ENCODE peak calls at places on chromosomes 11 and 22, in five cellular contexts. S, T, O, F and K are unnamed samples. For H3K4me1, the result is how much of the 10 kb centered on the place peaks cover.

GRCh38 chr22:37016134-37016910 is 2.9 kb downstream of the TST start:
- DNase-seq in S (no peak), T (no peak), O (no peak), F (no peak), K (no peak)

GRCh38 chr11:94025695-94026394 is 4.7 kb downstream of the HEPHL1 start:
- DNase-seq in S (no peak), T (no peak), O (no peak), F (no peak), K (no peak)

GRCh38 chr11:4093519-4094347 is 866 bp upstream of the RRM1 start:
- DNase-seq in S (no peak), T (no peak), O (no peak), F (no peak), K (no peak)

GRCh38 chr22:20062766-20063083 is 17.3 kb upstream of the DGCR8 start:
- DNase-seq in S (no peak), T (no peak), O (no peak), F (no peak), K (no peak)

GRCh38 chr11:95767498-95767897 is 22.1 kb downstream of the FAM76B start:
- DNase-seq in S (no peak), T (no peak), O (no peak), F (no peak), K (no peak)

GRCh38 chr11:110948112-110948511 is 235.9 kb upstream of the ARHGAP20 start:
- DNase-seq in S (no peak), T (no peak), O (peak), F (no peak), K (no peak)

GRCh38 chr11:109037856-109038780 is 373.2 kb downstream of the DDX10 start:
- DNase-seq in S (no peak), T (no peak), O (peak), F (peak), K (no peak)

GRCh38 chr11:12577746-12578644 is 96.2 kb upstream of the TEAD1 start:
- DNase-seq in S (no peak), T (no peak), O (no peak), F (no peak), K (no peak)

GRCh38 chr22:17910561-17911311 is 113.6 kb downstream of the MICAL3 start:
- DNase-seq in S (peak), T (peak), O (peak), F (peak), K (no peak)

GRCh38 chr22:41948142-41948541 is 1.2 kb upstream of the CENPM start:
- DNase-seq in S (no peak), T (no peak), O (no peak), F (no peak), K (no peak)

GRCh38 chr11:95228081-95228859 is 2.7 kb downstream of the SESN3 start:
- DNase-seq in S (no peak), T (no peak), O (no peak), F (no peak), K (no peak)

GRCh38 chr11:117144477-117145392 is 648 bp downstream of the PAFAH1B2 start:
- DNase-seq in S (peak), T (peak), O (peak), F (peak), K (peak)

GRCh38 chr11:23725752-23726151 is 771.1 kb upstream of the LUZP2 start:
- DNase-seq in S (no peak), T (no peak), O (no peak), F (no peak), K (no peak)

GRCh38 chr11:2892215-2893020 is 6.8 kb upstream of the CDKN1C start:
- DNase-seq in S (no peak), T (no peak), O (no peak), F (peak), K (peak)

GRCh38 chr11:3159296-3160190 is 5.6 kb downstream of the OSBPL5 start:
- DNase-seq in S (peak), T (peak), O (peak), F (no peak), K (no peak)

GRCh38 chr11:11620966-11621880 is 582 bp downstream of the GALNT18 start:
- DNase-seq in S (peak), T (peak), O (peak), F (peak), K (peak)

GRCh38 chr11:31875861-31876625 is 64.9 kb upstream of the PAX6 start:
- DNase-seq in S (no peak), T (no peak), O (no peak), F (no peak), K (no peak)

GRCh38 chr11:18754308-18754707 is 28.3 kb upstream of the IGSF22 start:
- DNase-seq in S (no peak), T (no peak), O (no peak), F (no peak), K (no peak)

GRCh38 chr11:112962854-112963367 is 1.7 kb downstream of the NCAM1 start:
- DNase-seq in S (peak), T (peak), O (peak), F (peak), K (peak)

GRCh38 chr11:74701351-74701750 is 29.9 kb downstream of the CHRDL2 start:
- DNase-seq in S (no peak), T (no peak), O (no peak), F (peak), K (no peak)

GRCh38 chr22:19878461-19879247 is 24.0 kb upstream of the GNB1L start:
- DNase-seq in S (peak), T (peak), O (peak), F (no peak), K (peak)

GRCh38 chr11:134559617-134559992 is 147.6 kb upstream of the B3GAT1 start:
- DNase-seq in S (no peak), T (peak), O (no peak), F (no peak), K (peak)

GRCh38 chr11:57324154-57324885 is 432 bp downstream of the TNKS1BP1 start:
- DNase-seq in S (peak), T (peak), O (no peak), F (peak), K (no peak)

GRCh38 chr11:34188181-34188580 is 82.8 kb downstream of the NAT10 start:
- DNase-seq in S (no peak), T (no peak), O (no peak), F (no peak), K (no peak)

GRCh38 chr11:22703040-22703439 is 36.6 kb downstream of the GAS2 start:
- DNase-seq in S (no peak), T (no peak), O (no peak), F (peak), K (no peak)

GRCh38 chr11:17986007-17986710 is 26.7 kb downstream of the SERGEF start:
- DNase-seq in S (peak), T (no peak), O (peak), F (no peak), K (no peak)

GRCh38 chr22:29840498-29840897 is 2.4 kb upstream of the ASCC2 start:
- DNase-seq in S (no peak), T (no peak), O (no peak), F (no peak), K (no peak)

GRCh38 chr11:94544832-94545640 is 1.3 kb downstream of the FUT4 start:
- DNase-seq in S (peak), T (no peak), O (peak), F (no peak), K (peak)

GRCh38 chr11:35138606-35138948 is 394 bp upstream of the CD44 start:
- DNase-seq in S (no peak), T (no peak), O (no peak), F (no peak), K (no peak)

GRCh38 chr22:33832558-33833151 is 87.6 kb downstream of the LARGE1 start:
- DNase-seq in S (peak), T (peak), O (no peak), F (no peak), K (peak)

GRCh38 chr22:45240137-45240809 is 421 bp downstream of the KIAA0930 start:
- DNase-seq in S (peak), T (no peak), O (no peak), F (peak), K (peak)

GRCh38 chr11:132549571-132549970 is 982.7 kb downstream of the OPCML start:
- DNase-seq in S (no peak), T (no peak), O (no peak), F (no peak), K (no peak)
- H3K4me3 ChIP-seq in S (no peak), T (no peak), O (no peak), F (no peak), K (no peak)

GRCh38 chr11:100676901-100677300 is 10.2 kb upstream of the ARHGAP42 start:
- DNase-seq in S (no peak), T (no peak), O (no peak), F (no peak), K (no peak)

GRCh38 chr11:100681064-100681502 is 6.0 kb upstream of the ARHGAP42 start:
- DNase-seq in S (peak), T (peak), O (peak), F (no peak), K (no peak)

GRCh38 chr11:100675115-100675650 is 11.9 kb upstream of the ARHGAP42 start:
- DNase-seq in S (no peak), T (no peak), O (no peak), F (no peak), K (no peak)

GRCh38 chr11:100680070-100680469 is 7.0 kb upstream of the ARHGAP42 start:
- DNase-seq in S (no peak), T (no peak), O (no peak), F (no peak), K (no peak)

GRCh38 chr11:100677796-100678195 is 9.3 kb upstream of the ARHGAP42 start:
- DNase-seq in S (no peak), T (no peak), O (no peak), F (no peak), K (no peak)
- TF ChIP-seq CTCF in S (no peak), T (no peak), O (no peak), F (no peak), K (no peak)

DNA sequence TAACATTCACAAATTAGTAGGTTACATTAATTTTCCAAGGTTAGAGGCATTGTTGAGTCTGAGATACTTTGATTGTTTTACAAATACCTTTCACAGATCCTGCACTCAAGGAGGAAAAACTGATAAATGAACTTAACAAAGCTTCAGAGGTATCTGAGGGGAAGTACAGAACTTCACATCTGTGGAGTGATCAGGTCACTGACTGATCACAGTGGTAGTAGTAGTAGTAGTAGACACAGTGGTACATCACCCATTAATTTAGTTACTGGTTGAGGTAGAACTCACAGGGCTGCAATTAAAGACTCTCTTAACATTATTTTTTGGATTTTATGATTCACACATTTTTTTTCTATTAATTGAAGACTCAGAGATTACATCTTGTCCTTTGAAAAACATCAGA is 56.7 kb downstream of the DCUN1D5 start:
- DNase-seq in S (no peak), T (no peak), O (no peak), F (no peak), K (no peak)
- H3K4me1 ChIP-seq in S (under half), T (under half), O (under half), F (under half), K (under half)

GRCh38 chr11:133082851-133083488 is 449.3 kb downstream of the OPCML start:
- DNase-seq in S (peak), T (peak), O (no peak), F (peak), K (peak)
- H3K4me3 ChIP-seq in S (peak), T (no peak), O (peak), F (peak), K (peak)